ENCODE peak calls at places on chromosomes 4 and X, in ten cellular contexts. N is MCF 10A, Y is ovary, Z is BE2C, H is heart left ventricle, J is lung, Q is left ventricle myocardium inferior, E is cardiac muscle cell, O is GM13977, K is foreskin fibroblast. P is an unnamed sample.

GRCh38 chr4:70885174-70885573 is 17.0 kb upstream of the MOB1B start:
- DNase-seq in K (no peak), Y (no peak), Q (no peak), E (no peak), O (no peak), H (no peak), Z (no peak), N (no peak), J (no peak), P (no peak)

GRCh38 chr4:13535118-13535517 is 9.2 kb downstream of the NKX3-2 start:
- DNase-seq in E (no peak), K (no peak), Z (no peak), J (no peak), N (no peak), Q (no peak), O (peak; percentile 31), H (no peak), Y (no peak), P (no peak)

GRCh38 chr4:42871685-42872271 is 20.7 kb upstream of the GRXCR1 start:
- DNase-seq in Y (no peak), O (no peak), Q (no peak), N (no peak), J (no peak), K (no peak), H (no peak), E (peak; percentile 16), Z (no peak), P (no peak)

GRCh38 chr4:6730603-6731300 is 14.8 kb downstream of the BLOC1S4 start:
- DNase-seq in K (no peak), E (no peak), N (no peak), O (no peak), Y (no peak), H (no peak), Z (no peak), Q (no peak), J (no peak), P (no peak)

GRCh38 chr4:19684079-19684478 is 567.6 kb upstream of the SLIT2 start:
- DNase-seq in K (peak; percentile 5), H (no peak), Q (no peak), N (no peak), Y (no peak), O (no peak), J (no peak), E (no peak), Z (no peak), P (no peak)

GRCh38 chr4:5500165-5500564 is 208.2 kb downstream of the EVC2 start:
- DNase-seq in K (peak; percentile 13), J (no peak), H (no peak), N (no peak), Y (no peak), Z (no peak), O (no peak), E (no peak), Q (no peak), P (no peak)

GRCh38 chrX:10022580-10023245 is 55.6 kb downstream of the CLDN34 start:
- DNase-seq in E (no peak), J (peak; percentile 42), O (no peak), N (peak; percentile 73), Y (no peak), Q (peak; percentile 46), Z (no peak), K (no peak), H (no peak), P (no peak)

GRCh38 chrX:65463550-65463949 is 71.0 kb downstream of the LAS1L start:
- DNase-seq in K (no peak), Q (no peak), H (no peak), Z (no peak), J (no peak), E (peak; percentile 6), Y (no peak), O (no peak), N (no peak), P (no peak)

GRCh38 chr4:6991771-6992557 is 51.2 kb upstream of the TADA2B start:
- DNase-seq in Y (peak; percentile 38), Q (no peak), O (no peak), H (no peak), Z (peak; percentile 21), E (no peak), J (no peak), K (peak; percentile 75), N (peak; percentile 94), P (no peak)

GRCh38 chr4:1969928-1970723 is 38.6 kb downstream of the NELFA start:
- DNase-seq in Q (no peak), Z (no peak), K (no peak), O (no peak), H (no peak), J (no peak), Y (no peak), E (no peak), N (no peak), P (no peak)

GRCh38 chrX:150942958-150943594 is 40.1 kb upstream of the HMGB3 start:
- DNase-seq in H (no peak), J (no peak), Q (no peak), O (no peak), E (peak; percentile 16), Y (no peak), Z (no peak), N (no peak), K (no peak), P (no peak)

DNA sequence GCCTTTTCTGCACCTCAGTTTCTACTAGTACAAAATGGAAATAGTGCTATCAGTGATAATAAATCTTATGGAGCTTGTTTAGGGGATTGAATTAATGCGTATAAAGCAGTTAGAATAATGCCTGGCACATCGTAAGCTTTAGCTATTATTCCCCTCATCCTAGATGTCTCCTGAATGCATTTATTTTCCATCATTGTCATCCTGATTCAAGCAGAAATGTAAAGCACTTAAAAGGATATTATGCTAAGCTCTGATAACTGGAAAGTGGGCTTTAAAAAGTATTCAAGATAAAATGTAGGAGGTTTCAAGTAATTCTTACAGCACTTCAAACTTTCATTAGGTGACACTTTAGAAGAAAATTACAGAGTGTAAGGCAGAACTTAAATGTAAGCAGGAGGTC is 178.7 kb downstream of the RBM46 start:
- DNase-seq in O (no peak), E (no peak), H (no peak), N (no peak), Q (no peak), Y (no peak), J (no peak), Z (no peak), K (no peak), P (no peak)
- TF ChIP-seq CTCF in O (no peak), E (no peak), H (no peak), N (no peak), Q (no peak), Y (no peak), J (no peak), Z (no peak), K (no peak), P (no peak)

GRCh38 chrX:97315939-97316338 is 432.2 kb downstream of the RPA4 start:
- DNase-seq in Y (no peak), E (no peak), O (no peak), N (peak; percentile 9), Q (no peak), K (no peak), H (no peak), Z (no peak), J (no peak), P (no peak)
- TF ChIP-seq CTCF in Y (no peak), E (no peak), O (no peak), N (no peak), Q (no peak), K (no peak), H (no peak), Z (peak; percentile 32), J (no peak), P (no peak)

GRCh38 chr4:24547979-24548378 is 36.4 kb downstream of the DHX15 start:
- DNase-seq in N (no peak), K (no peak), E (no peak), Y (no peak), Z (no peak), Q (no peak), O (no peak), J (no peak), H (no peak), P (no peak)

GRCh38 chr4:24557036-24558022 is 27.0 kb downstream of the DHX15 start:
- DNase-seq in Y (no peak), J (no peak), E (no peak), K (no peak), H (no peak), O (no peak), Q (no peak), Z (no peak), N (peak; percentile 45), P (no peak)

GRCh38 chr4:24550773-24551172 is 33.6 kb downstream of the DHX15 start:
- DNase-seq in O (no peak), E (no peak), K (no peak), H (no peak), J (no peak), Y (no peak), Z (no peak), N (no peak), Q (no peak), P (no peak)

DNA sequence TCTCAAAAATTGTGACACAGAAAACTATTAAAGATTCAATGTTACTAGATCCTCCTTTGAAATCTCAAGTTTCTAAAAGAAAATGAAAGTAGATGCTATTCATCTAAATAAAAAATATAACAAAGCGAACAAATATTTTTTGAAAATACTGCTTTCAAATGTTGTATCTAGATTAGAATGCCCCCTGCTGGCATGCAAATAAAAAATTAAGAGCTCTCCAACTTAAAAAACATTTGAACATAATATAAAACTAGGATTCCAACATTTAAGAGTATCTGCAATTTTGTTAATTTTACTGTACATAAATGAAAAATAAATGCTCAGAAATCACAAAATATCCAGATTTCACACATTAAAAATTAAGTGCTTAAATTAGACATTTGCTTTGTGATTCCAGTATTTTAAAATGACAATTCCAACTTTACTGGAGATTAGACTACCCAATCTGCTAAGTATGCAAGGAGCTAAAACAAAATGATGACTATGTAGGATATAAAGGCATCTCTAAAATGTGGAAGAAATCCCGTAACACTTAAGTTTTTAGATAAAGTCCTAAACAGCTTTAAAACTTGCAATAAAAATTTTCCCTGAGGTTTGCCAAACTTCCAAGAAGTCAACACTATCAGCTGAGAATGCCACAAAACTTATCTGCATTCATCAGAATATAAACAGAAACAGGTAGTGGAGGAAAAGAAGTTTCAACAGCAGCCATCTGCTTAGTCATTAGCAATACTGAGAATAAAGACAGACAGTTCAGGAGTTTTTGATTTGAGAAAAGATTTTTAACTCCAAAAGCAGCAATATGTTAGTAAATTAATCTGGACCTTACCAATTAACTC is 32.6 kb downstream of the DHX15 start:
- DNase-seq in J (no peak), N (no peak), H (no peak), Y (no peak), K (no peak), Z (no peak), E (no peak), O (no peak), Q (no peak), P (no peak)
- TF ChIP-seq CTCF in J (no peak), N (peak; percentile 43), H (peak; percentile 41), Y (no peak), K (peak; percentile 35), Z (peak; percentile 37), E (peak; percentile 48), O (peak; percentile 21), Q (peak; percentile 45), P (no peak)

DNA sequence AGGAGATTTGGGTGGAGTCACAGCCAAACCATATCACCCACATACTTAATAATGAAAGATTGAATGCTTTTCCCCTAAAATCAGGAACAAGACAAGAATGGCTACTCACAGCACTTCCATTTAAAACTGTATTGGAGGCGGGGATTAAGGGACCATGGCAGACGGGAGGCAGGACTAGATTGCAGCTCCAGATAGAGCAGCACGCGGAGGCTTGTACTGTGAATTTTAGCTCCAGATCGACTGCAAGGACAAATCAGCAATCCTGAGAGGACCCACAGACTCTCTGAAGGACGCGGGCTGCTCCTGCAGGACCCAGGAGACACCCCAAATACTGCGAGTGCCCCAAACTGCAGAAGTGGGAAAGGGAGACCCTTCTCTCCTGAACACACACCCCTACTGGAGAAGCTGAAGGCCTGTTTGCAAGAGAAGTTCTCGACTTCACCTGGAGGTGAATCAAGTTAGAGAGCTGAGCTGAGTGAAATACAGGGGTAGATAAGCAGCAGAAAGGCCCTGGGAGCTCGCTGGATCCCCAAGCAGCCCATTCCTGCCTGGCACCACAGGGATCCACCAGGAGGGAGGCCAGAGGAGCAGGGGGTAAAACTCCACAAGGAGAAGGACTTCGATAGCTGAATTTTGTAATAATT is 207.4 kb upstream of the INTU start:
- DNase-seq in E (no peak), Q (no peak), O (no peak), K (no peak), Z (peak; percentile 6), J (no peak), N (no peak), Y (no peak), H (no peak), P (no peak)
- TF ChIP-seq CTCF in E (no peak), Q (no peak), O (no peak), K (no peak), Z (no peak), J (no peak), N (no peak), Y (no peak), H (no peak), P (no peak)